ENCODE peak calls at places on chromosomes 16 and 17, in four cellular contexts. O is endodermal cell, X is transverse colon, C is GM06990. M is an unnamed sample.

GRCh38 chr16:21121150-21121549 is 29.5 kb downstream of the DNAH3 start:
- DNase-seq in O (no peak), C (no peak), X (no peak), M (no peak)

GRCh38 chr16:27314161-27314723 is 468 bp downstream of the IL4R start:
- DNase-seq in C (no peak), O (peak), X (peak), M (peak)

GRCh38 chr17:14513835-14514234 is 213.0 kb downstream of the HS3ST3B1 start:
- DNase-seq in O (peak), X (no peak), C (no peak), M (no peak)

GRCh38 chr16:85055503-85056210 is 28.1 kb downstream of the KIAA0513 start:
- DNase-seq in X (peak), O (no peak), C (peak), M (peak)

GRCh38 chr16:69286941-69287713 is 24.0 kb upstream of the VPS4A start:
- DNase-seq in C (no peak), X (peak), O (no peak), M (peak)

GRCh38 chr17:8670486-8670885 is 40.0 kb upstream of the MYH10 start:
- DNase-seq in C (no peak), O (no peak), X (no peak), M (no peak)

GRCh38 chr17:44557653-44558285 is 485 bp downstream of the FZD2 start:
- DNase-seq in C (peak), X (peak), O (peak), M (no peak)

GRCh38 chr16:62853887-62854286 is 817.6 kb upstream of the CDH8 start:
- DNase-seq in C (no peak), X (no peak), O (no peak), M (no peak)

GRCh38 chr16:87404764-87405625 is 12.9 kb downstream of the MAP1LC3B start:
- DNase-seq in C (no peak), X (no peak), O (peak), M (no peak)

GRCh38 chr16:72858611-72859493 is 189.1 kb downstream of the ZFHX3 start:
- DNase-seq in C (no peak), O (no peak), X (no peak), M (no peak)

GRCh38 chr17:78821961-78822360 is 18.7 kb downstream of the USP36 start:
- DNase-seq in O (no peak), X (no peak), C (no peak), M (no peak)

GRCh38 chr17:78820841-78821240 is 19.8 kb downstream of the USP36 start:
- DNase-seq in O (no peak), C (no peak), X (no peak), M (no peak)

GRCh38 chr17:78823282-78824046 is 17.1 kb downstream of the USP36 start:
- DNase-seq in X (no peak), O (no peak), C (no peak), M (no peak)

GRCh38 chr17:78824240-78824639 is 16.4 kb downstream of the USP36 start:
- DNase-seq in O (no peak), X (no peak), C (no peak), M (no peak)

DNA sequence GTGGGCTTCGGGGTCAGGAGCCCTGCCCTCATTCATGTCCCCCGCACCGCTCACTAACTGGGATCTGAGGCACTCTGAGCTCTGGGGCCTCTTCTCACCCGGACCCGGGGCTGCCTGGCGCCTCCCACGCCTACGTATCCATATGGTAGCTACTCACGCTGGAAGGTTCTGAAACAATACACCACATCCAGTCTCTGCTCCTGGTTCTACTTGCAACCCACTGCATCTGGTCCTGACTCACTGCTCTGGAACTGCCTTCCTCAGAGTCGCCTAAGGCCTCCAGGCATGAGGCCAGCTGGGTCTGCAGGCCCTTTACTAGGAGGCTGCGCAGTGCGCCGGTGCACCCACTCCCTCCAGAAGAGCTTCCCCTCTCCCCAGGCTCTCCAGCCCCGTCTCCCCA is 18.1 kb downstream of the USP36 start:
- DNase-seq in O (no peak), X (no peak), C (no peak), M (peak)
- TF ChIP-seq CTCF in O (no peak), X (no peak), C (no peak), M (no peak)

GRCh38 chr17:29243792-29244191 is 2.9 kb upstream of the CRYBA1 start:
- DNase-seq in C (no peak), O (peak), X (no peak), M (no peak)
- TF ChIP-seq CTCF in C (peak), O (peak), X (no peak), M (peak)

GRCh38 chr16:15682105-15682570 is 32.1 kb downstream of the NDE1 start:
- DNase-seq in C (no peak), O (peak), X (peak), M (no peak)
- TF ChIP-seq CTCF in C (peak), O (peak), X (peak), M (peak)

GRCh38 chr17:49995055-49995738 is at the start of gene DLX3:
- DNase-seq in X (peak), C (no peak), O (peak), M (peak)
- TF ChIP-seq CTCF in X (no peak), C (no peak), O (no peak), M (no peak)

GRCh38 chr17:18059283-18059682 is 20.1 kb downstream of the GID4 start:
- DNase-seq in X (no peak), C (no peak), O (no peak), M (no peak)
- TF ChIP-seq CTCF in X (no peak), C (no peak), O (no peak), M (no peak)

GRCh38 chr17:81414751-81415516 is 19.7 kb downstream of the BAHCC1 start:
- DNase-seq in X (no peak), O (no peak), C (no peak), M (no peak)
- TF ChIP-seq CTCF in X (no peak), O (no peak), C (no peak), M (no peak)

GRCh38 chr17:50426814-50427787 is 1.1 kb downstream of the ACSF2 start:
- DNase-seq in O (peak), C (peak), X (peak), M (no peak)
- TF ChIP-seq CTCF in O (peak), C (peak), X (peak), M (no peak)

GRCh38 chr17:39194089-39194984 is 3.1 kb downstream of the CACNB1 start:
- DNase-seq in X (peak), O (peak), C (no peak), M (no peak)
- TF ChIP-seq CTCF in X (no peak), O (peak), C (peak), M (peak)

GRCh38 chr16:77689971-77690370 is 32.3 kb upstream of the NUDT7 start:
- DNase-seq in O (no peak), C (no peak), X (no peak), M (no peak)

GRCh38 chr16:77683845-77684526 is 38.3 kb upstream of the NUDT7 start:
- DNase-seq in O (no peak), X (no peak), C (no peak), M (no peak)

GRCh38 chr16:77682586-77682985 is 39.7 kb upstream of the NUDT7 start:
- DNase-seq in C (no peak), O (no peak), X (no peak), M (no peak)

GRCh38 chr16:77690416-77690815 is 31.9 kb upstream of the NUDT7 start:
- DNase-seq in X (no peak), O (no peak), C (no peak), M (no peak)

GRCh38 chr16:77686385-77686784 is 35.9 kb upstream of the NUDT7 start:
- DNase-seq in C (no peak), X (no peak), O (no peak), M (no peak)
- TF ChIP-seq CTCF in C (no peak), X (no peak), O (no peak), M (no peak)